ENCODE peak calls at places on chromosomes 2 and 18, in seven cellular contexts. B is NCI-H2029; D is stimulated activated CD4-positive, alpha-beta T cell treated with anti-CD3 and anti-CD28 coated beads, Interleukin-4, amount 100 ng/mL, for 48 hours; L is stimulated activated CD8-positive, alpha-beta memory T cell treated with anti-CD3 and anti-CD28 coated beads, Interleukin-15, amount 100 ng/mL, for 1 hour; N is cerebellum; S is NCI-H1417; R is SK-N-DZ. H is an unnamed sample.

GRCh38 chr2:17583166-17583565 is 42.7 kb downstream of the VSNL1 start:
- DNase-seq in B (no peak), D (no peak), L (no peak), N (peak; percentile 84), S (no peak), R (no peak), H (no peak)

GRCh38 chr2:208595386-208596275 is 189.0 kb downstream of the PTH2R start:
- DNase-seq in B (peak; percentile 21), D (no peak), L (no peak), N (no peak), S (no peak), R (no peak), H (no peak)

GRCh38 chr18:69648486-69648885 is 247.8 kb downstream of the DOK6 start:
- DNase-seq in B (peak; percentile 9), D (no peak), L (no peak), N (no peak), S (peak; percentile 17), R (no peak), H (no peak)

GRCh38 chr2:174326880-174327558 is 7.7 kb upstream of the SP9 start:
- DNase-seq in B (no peak), D (no peak), L (no peak), N (no peak), S (no peak), R (no peak), H (no peak)

GRCh38 chr2:202014328-202015034 is 19.2 kb upstream of the FZD7 start:
- DNase-seq in B (no peak), D (no peak), L (no peak), N (no peak), S (no peak), R (no peak), H (no peak)

GRCh38 chr2:208006833-208007232 is 18.5 kb downstream of the PLEKHM3 start:
- DNase-seq in B (no peak), D (no peak), L (no peak), N (no peak), S (no peak), R (no peak), H (no peak)

GRCh38 chr2:120509213-120509815 is 163.4 kb downstream of the INHBB start:
- DNase-seq in B (no peak), D (no peak), L (no peak), N (no peak), S (peak; percentile 1), R (no peak), H (no peak)

GRCh38 chr2:120104002-120104467 is 91.2 kb downstream of the EPB41L5 start:
- DNase-seq in B (no peak), D (no peak), L (no peak), N (no peak), S (no peak), R (no peak), H (no peak)

GRCh38 chr2:197237720-197238370 is 72.7 kb downstream of the ANKRD44 start:
- DNase-seq in B (no peak), D (no peak), L (no peak), N (no peak), S (no peak), R (no peak), H (no peak)

GRCh38 chr2:207229161-207229560 is 63.4 kb upstream of the KLF7 start:
- DNase-seq in B (no peak), D (no peak), L (no peak), N (no peak), S (no peak), R (no peak), H (no peak)

GRCh38 chr2:240412211-240412830 is 23.1 kb upstream of the GPC1 start:
- DNase-seq in B (no peak), D (no peak), L (no peak), N (no peak), S (no peak), R (peak; percentile 51), H (no peak)

GRCh38 chr2:38933653-38934052 is 44.0 kb downstream of the ARHGEF33 start:
- DNase-seq in B (no peak), D (no peak), L (no peak), N (no peak), S (no peak), R (peak; percentile 66), H (no peak)

GRCh38 chr2:96763511-96764252 is 3.0 kb downstream of the CNNM4 start:
- DNase-seq in B (no peak), D (no peak), L (no peak), N (peak; percentile 32), S (peak; percentile 41), R (peak; percentile 53), H (no peak)

GRCh38 chr2:207041279-207041678 is 102.0 kb downstream of the CPO start:
- DNase-seq in B (no peak), D (no peak), L (no peak), N (no peak), S (no peak), R (peak; percentile 29), H (no peak)

GRCh38 chr2:237431372-237431771 is 17.4 kb upstream of the COL6A3 start:
- DNase-seq in B (no peak), D (no peak), L (no peak), N (no peak), S (no peak), R (no peak), H (no peak)

GRCh38 chr2:29238497-29238896 is 123.3 kb downstream of the CLIP4 start:
- DNase-seq in B (no peak), D (peak; percentile 7), L (no peak), N (no peak), S (no peak), R (peak; percentile 64), H (no peak)

GRCh38 chr2:231348703-231349373 is 46.7 kb upstream of the B3GNT7 start:
- DNase-seq in B (no peak), D (no peak), L (no peak), N (no peak), S (no peak), R (no peak), H (no peak)

GRCh38 chr2:8966123-8966908 is 37.2 kb downstream of the MBOAT2 start:
- DNase-seq in B (no peak), D (no peak), L (no peak), N (no peak), S (no peak), R (no peak), H (no peak)

GRCh38 chr2:84970266-84970955 is 550 bp upstream of the KCMF1 start:
- DNase-seq in B (peak; percentile 37), D (peak; percentile 51), L (peak; percentile 25), N (no peak), S (peak; percentile 67), R (peak; percentile 49), H (peak; percentile 65)

GRCh38 chr2:110134025-110134424 is 18.4 kb upstream of the MALL start:
- DNase-seq in B (no peak), D (no peak), L (no peak), N (no peak), S (no peak), R (no peak), H (no peak)

GRCh38 chr18:36035253-36035652 is 32.1 kb downstream of the RPRD1A start:
- DNase-seq in B (peak; percentile 35), D (no peak), L (no peak), N (no peak), S (peak; percentile 59), R (no peak), H (no peak)

GRCh38 chr2:128263902-128264331 is 54.8 kb downstream of the HS6ST1 start:
- DNase-seq in B (no peak), D (no peak), L (no peak), N (no peak), S (no peak), R (no peak), H (no peak)

GRCh38 chr18:23887493-23887892 is 127.1 kb upstream of the TTC39C start:
- DNase-seq in B (peak; percentile 11), D (no peak), L (no peak), N (no peak), S (peak; percentile 45), R (no peak), H (no peak)

GRCh38 chr2:18176679-18177215 is 298.3 kb downstream of the KCNS3 start:
- DNase-seq in B (no peak), D (no peak), L (no peak), N (no peak), S (no peak), R (no peak), H (no peak)

GRCh38 chr2:206311026-206311425 is 36.6 kb downstream of the ZDBF2 start:
- DNase-seq in B (no peak), D (no peak), L (no peak), N (no peak), S (no peak), R (no peak), H (no peak)

GRCh38 chr2:17273066-17273465 is 245.2 kb downstream of the RAD51AP2 start:
- DNase-seq in B (no peak), D (no peak), L (no peak), N (no peak), S (no peak), R (no peak), H (no peak)

GRCh38 chr18:7021994-7022840 is 95.4 kb downstream of the LAMA1 start:
- DNase-seq in B (peak; percentile 75), D (no peak), L (no peak), N (peak; percentile 81), S (peak; percentile 75), R (peak; percentile 74), H (no peak)

GRCh38 chr2:237515621-237516275 is 28.7 kb downstream of the MLPH start:
- DNase-seq in B (no peak), D (no peak), L (no peak), N (no peak), S (no peak), R (no peak), H (no peak)

GRCh38 chr18:62331581-62332436 is 6.7 kb downstream of the TNFRSF11A start:
- DNase-seq in B (no peak), D (no peak), L (no peak), N (no peak), S (no peak), R (no peak), H (no peak)

GRCh38 chr2:55150834-55151233 is 81.3 kb downstream of the CLHC1 start:
- DNase-seq in B (no peak), D (no peak), L (no peak), N (no peak), S (no peak), R (no peak), H (no peak)

H was measured in memory B cell.